ENCODE peak calls at places on chromosomes 11 and 22, in six cellular contexts. One of them, this sample, is unnamed.

GRCh38 chr11:19816040-19816439 is 103.4 kb downstream of the NAV2 start:
- DNase-seq in A549: no peak
- DNase-seq in tibial nerve: no peak
- DNase-seq in esophagus squamous epithelium: no peak
- DNase-seq in IMR-90: no peak
- DNase-seq in body of pancreas: peak; percentile 55
- DNase-seq in this sample: no peak

GRCh38 chr11:24082860-24083259 is 414.0 kb upstream of the LUZP2 start:
- DNase-seq in A549: no peak
- DNase-seq in tibial nerve: no peak
- DNase-seq in esophagus squamous epithelium: no peak
- DNase-seq in IMR-90: no peak
- DNase-seq in body of pancreas: no peak
- DNase-seq in this sample: no peak

GRCh38 chr11:80167766-80168165 is 726.9 kb upstream of the TENM4 start:
- DNase-seq in A549: no peak
- DNase-seq in tibial nerve: no peak
- DNase-seq in esophagus squamous epithelium: no peak
- DNase-seq in IMR-90: no peak
- DNase-seq in body of pancreas: no peak
- DNase-seq in this sample: no peak

GRCh38 chr11:73651661-73652045 is 5.3 kb downstream of the PLEKHB1 start:
- DNase-seq in A549: no peak
- DNase-seq in tibial nerve: no peak
- DNase-seq in esophagus squamous epithelium: no peak
- DNase-seq in IMR-90: no peak
- DNase-seq in body of pancreas: no peak
- DNase-seq in this sample: no peak

GRCh38 chr11:11215058-11215815 is 137.8 kb downstream of the CSNK2A3 start:
- DNase-seq in A549: no peak
- DNase-seq in tibial nerve: no peak
- DNase-seq in esophagus squamous epithelium: no peak
- DNase-seq in IMR-90: no peak
- DNase-seq in body of pancreas: no peak
- DNase-seq in this sample: no peak

GRCh38 chr11:120337133-120337895 is 1.1 kb downstream of the ARHGEF12 start:
- DNase-seq in A549: no peak
- DNase-seq in tibial nerve: peak; percentile 42
- DNase-seq in esophagus squamous epithelium: no peak
- DNase-seq in IMR-90: no peak
- DNase-seq in body of pancreas: peak; percentile 56
- DNase-seq in this sample: no peak

GRCh38 chr11:14359573-14360031 is 619 bp upstream of the RRAS2 start:
- DNase-seq in A549: no peak
- DNase-seq in tibial nerve: no peak
- DNase-seq in esophagus squamous epithelium: no peak
- DNase-seq in IMR-90: peak; percentile 35
- DNase-seq in body of pancreas: no peak
- DNase-seq in this sample: no peak

GRCh38 chr11:6608726-6609501 is 3.1 kb downstream of the TAF10 start:
- DNase-seq in A549: no peak
- DNase-seq in tibial nerve: no peak
- DNase-seq in esophagus squamous epithelium: no peak
- DNase-seq in IMR-90: no peak
- DNase-seq in body of pancreas: no peak
- DNase-seq in this sample: no peak

GRCh38 chr22:36225333-36225922 is 13.9 kb downstream of the APOL2 start:
- DNase-seq in A549: no peak
- DNase-seq in tibial nerve: no peak
- DNase-seq in esophagus squamous epithelium: no peak
- DNase-seq in IMR-90: no peak
- DNase-seq in body of pancreas: no peak
- DNase-seq in this sample: no peak

GRCh38 chr11:134261626-134262488 is 8.5 kb downstream of the ACAD8 start:
- DNase-seq in A549: peak; percentile 51
- DNase-seq in tibial nerve: no peak
- DNase-seq in esophagus squamous epithelium: no peak
- DNase-seq in IMR-90: no peak
- DNase-seq in body of pancreas: peak; percentile 37
- DNase-seq in this sample: no peak

GRCh38 chr11:69344570-69345145 is 50.7 kb downstream of the MYEOV start:
- DNase-seq in A549: no peak
- DNase-seq in tibial nerve: no peak
- DNase-seq in esophagus squamous epithelium: no peak
- DNase-seq in IMR-90: no peak
- DNase-seq in body of pancreas: no peak
- DNase-seq in this sample: no peak

GRCh38 chr11:122998727-122999370 is 17.2 kb upstream of the BSX start:
- DNase-seq in A549: no peak
- DNase-seq in tibial nerve: no peak
- DNase-seq in esophagus squamous epithelium: no peak
- DNase-seq in IMR-90: no peak
- DNase-seq in body of pancreas: no peak
- DNase-seq in this sample: no peak

GRCh38 chr22:37518509-37519267 is 527 bp downstream of the CARD10 start:
- DNase-seq in A549: no peak
- DNase-seq in tibial nerve: no peak
- DNase-seq in esophagus squamous epithelium: no peak
- DNase-seq in IMR-90: no peak
- DNase-seq in body of pancreas: peak; percentile 57
- DNase-seq in this sample: no peak
- H3K27ac ChIP-seq in A549: peak overlapping the region; percentile 90
- H3K27ac ChIP-seq in tibial nerve: peak overlapping the region; percentile 89
- H3K27ac ChIP-seq in esophagus squamous epithelium: peak overlapping the region; percentile 89
- H3K27ac ChIP-seq in IMR-90: peak overlapping the region; percentile 12
- H3K27ac ChIP-seq in body of pancreas: peak overlapping the region; percentile 74
- H3K27ac ChIP-seq in this sample: peak overlapping the region; percentile 41

DNA sequence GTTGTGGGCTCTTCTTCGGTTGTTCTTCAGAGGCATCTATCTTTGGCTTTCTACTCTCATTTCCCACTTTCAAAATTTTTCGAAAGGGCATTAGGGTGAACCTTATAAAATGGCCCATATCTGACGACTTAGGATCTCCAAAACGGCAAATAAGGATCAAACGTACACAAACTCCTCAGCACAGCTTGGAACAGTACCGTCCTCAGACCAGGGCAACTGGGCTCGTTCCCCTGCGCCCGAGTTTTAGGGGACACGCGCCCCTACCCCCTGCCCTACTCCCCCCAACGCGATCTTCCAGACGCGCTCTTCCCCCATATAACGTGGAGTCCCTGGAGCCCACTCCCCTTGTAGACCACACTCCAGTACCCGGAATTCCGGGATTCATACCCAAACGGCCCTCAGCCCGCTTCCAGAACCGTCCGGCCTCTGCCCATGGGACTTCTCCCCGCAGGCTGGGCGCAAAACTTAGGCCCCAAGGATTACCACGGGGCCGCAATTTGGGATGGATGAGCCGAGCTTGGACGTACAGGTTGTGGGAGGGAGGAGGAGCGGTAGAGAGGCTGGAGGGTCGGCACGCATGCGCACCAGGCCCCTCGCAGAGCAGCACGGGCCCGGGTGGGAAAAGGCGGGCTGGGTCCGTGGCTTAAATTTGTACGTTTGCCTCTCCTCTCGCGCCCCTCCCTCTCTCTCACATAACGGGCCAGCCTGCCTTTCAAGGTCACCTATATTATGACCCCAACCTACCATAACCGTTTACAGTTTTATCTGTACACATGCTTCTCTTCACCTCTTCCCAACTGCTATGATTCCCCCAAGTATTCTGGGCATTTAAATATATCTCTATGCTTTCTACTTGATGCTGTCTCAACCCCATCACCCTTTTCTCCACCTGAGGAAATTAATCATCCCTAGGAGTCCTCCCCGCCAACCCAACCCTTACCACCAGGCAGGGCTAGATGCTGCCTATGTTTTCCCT is 3.4 kb downstream of the CCDC89 start:
- DNase-seq in A549: peak; percentile 22
- DNase-seq in tibial nerve: peak; percentile 25
- DNase-seq in esophagus squamous epithelium: no peak
- DNase-seq in IMR-90: peak; percentile 47
- DNase-seq in body of pancreas: peak; percentile 80
- DNase-seq in this sample: peak; percentile 58
- TF ChIP-seq POLR2A in A549: no peak
- TF ChIP-seq POLR2A in tibial nerve: no peak
- TF ChIP-seq POLR2A in esophagus squamous epithelium: no peak
- TF ChIP-seq POLR2A in IMR-90: no peak
- TF ChIP-seq POLR2A in body of pancreas: peak; percentile 31
- TF ChIP-seq POLR2A in this sample: peak; percentile 13

DNA sequence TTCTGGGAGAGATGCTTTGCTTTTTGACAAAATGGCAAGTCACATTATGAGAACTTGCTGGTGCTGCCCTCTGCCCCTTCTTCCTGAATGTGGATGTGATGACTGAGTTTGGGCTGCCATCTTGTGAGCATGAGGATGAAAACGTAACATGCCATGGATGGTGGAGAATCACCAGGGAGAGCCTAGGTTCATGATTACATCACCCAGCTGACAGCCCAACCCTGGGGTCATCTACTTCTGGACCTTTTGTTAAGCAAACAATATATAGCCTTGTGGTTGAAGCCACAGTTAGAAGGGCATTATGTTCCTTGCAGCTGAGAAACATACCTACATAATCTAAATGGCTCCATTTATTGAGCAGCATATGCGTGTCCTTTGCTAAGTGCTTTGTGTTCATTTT is 321.5 kb downstream of the KIRREL3 start:
- DNase-seq in A549: no peak
- DNase-seq in tibial nerve: no peak
- DNase-seq in esophagus squamous epithelium: no peak
- DNase-seq in IMR-90: no peak
- DNase-seq in body of pancreas: no peak
- DNase-seq in this sample: no peak
- H3K27ac ChIP-seq in A549: no peak overlapping the region
- H3K27ac ChIP-seq in tibial nerve: no peak overlapping the region
- H3K27ac ChIP-seq in esophagus squamous epithelium: no peak overlapping the region
- H3K27ac ChIP-seq in IMR-90: no peak overlapping the region
- H3K27ac ChIP-seq in body of pancreas: no peak overlapping the region
- H3K27ac ChIP-seq in this sample: no peak overlapping the region

DNA sequence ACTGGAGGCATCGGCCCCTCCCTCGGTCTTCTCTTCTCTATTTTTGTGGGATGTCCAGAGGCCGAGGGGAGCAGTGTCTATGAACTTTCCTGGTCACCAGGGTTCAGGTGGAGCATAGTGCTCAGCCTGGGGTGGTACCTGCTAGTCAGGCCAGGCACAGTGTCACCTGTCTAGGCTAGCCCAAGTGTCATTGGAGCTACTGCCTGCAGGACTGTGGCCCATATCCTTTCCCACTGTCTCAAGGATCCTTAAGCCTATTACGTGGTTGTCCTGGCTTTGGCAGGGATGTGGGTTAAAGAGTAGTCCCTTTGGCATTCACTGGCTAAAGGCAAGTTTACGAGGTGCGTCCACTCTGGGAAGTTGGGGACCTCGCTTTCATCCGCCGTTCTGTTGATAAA is 9.3 kb downstream of the RBM14 start:
- DNase-seq in A549: no peak
- DNase-seq in tibial nerve: no peak
- DNase-seq in esophagus squamous epithelium: no peak
- DNase-seq in IMR-90: no peak
- DNase-seq in body of pancreas: no peak
- DNase-seq in this sample: no peak
- TF ChIP-seq POLR2A in A549: no peak
- TF ChIP-seq POLR2A in tibial nerve: no peak
- TF ChIP-seq POLR2A in esophagus squamous epithelium: no peak
- TF ChIP-seq POLR2A in IMR-90: no peak
- TF ChIP-seq POLR2A in body of pancreas: no peak
- TF ChIP-seq POLR2A in this sample: no peak

GRCh38 chr11:46705070-46705688 is 4.3 kb downstream of the ZNF408 start:
- DNase-seq in A549: no peak
- DNase-seq in tibial nerve: no peak
- DNase-seq in esophagus squamous epithelium: no peak
- DNase-seq in IMR-90: no peak
- DNase-seq in body of pancreas: no peak
- DNase-seq in this sample: no peak

GRCh38 chr11:46701078-46701654 is 335 bp downstream of the ZNF408 start:
- DNase-seq in A549: no peak
- DNase-seq in tibial nerve: no peak
- DNase-seq in esophagus squamous epithelium: no peak
- DNase-seq in IMR-90: no peak
- DNase-seq in body of pancreas: no peak
- DNase-seq in this sample: no peak

GRCh38 chr11:46711288-46711687 is 7.7 kb upstream of the F2 start:
- DNase-seq in A549: no peak
- DNase-seq in tibial nerve: no peak
- DNase-seq in esophagus squamous epithelium: no peak
- DNase-seq in IMR-90: peak; percentile 48
- DNase-seq in body of pancreas: no peak
- DNase-seq in this sample: no peak

GRCh38 chr11:46710821-46711269 is 8.2 kb upstream of the F2 start:
- DNase-seq in A549: no peak
- DNase-seq in tibial nerve: peak; percentile 68
- DNase-seq in esophagus squamous epithelium: no peak
- DNase-seq in IMR-90: peak; percentile 97
- DNase-seq in body of pancreas: no peak
- DNase-seq in this sample: no peak

DNA sequence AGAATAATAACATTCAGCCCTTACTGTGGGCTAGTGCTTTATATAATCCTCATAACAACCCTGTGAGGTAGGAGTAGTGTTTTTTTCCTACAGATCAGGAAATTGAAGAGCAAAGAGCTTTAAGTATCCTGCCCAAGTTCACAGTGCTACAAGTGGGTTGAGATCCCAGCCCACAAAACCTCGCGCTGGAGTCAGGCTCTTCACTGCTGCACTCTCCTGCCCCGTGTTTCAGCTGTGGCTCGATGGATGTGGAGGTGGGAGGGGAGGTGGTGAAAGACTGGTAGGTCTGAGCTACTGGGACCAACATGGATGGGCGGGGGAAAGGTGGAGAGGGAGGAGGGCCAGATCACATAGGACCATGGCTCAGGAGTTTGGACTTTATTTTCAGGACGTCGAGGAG is 6.1 kb downstream of the ZNF408 start:
- DNase-seq in A549: no peak
- DNase-seq in tibial nerve: no peak
- DNase-seq in esophagus squamous epithelium: no peak
- DNase-seq in IMR-90: no peak
- DNase-seq in body of pancreas: no peak
- DNase-seq in this sample: no peak
- H3K27ac ChIP-seq in A549: no peak overlapping the region
- H3K27ac ChIP-seq in tibial nerve: no peak overlapping the region
- H3K27ac ChIP-seq in esophagus squamous epithelium: no peak overlapping the region
- H3K27ac ChIP-seq in IMR-90: no peak overlapping the region
- H3K27ac ChIP-seq in body of pancreas: no peak overlapping the region
- H3K27ac ChIP-seq in this sample: no peak overlapping the region

DNA sequence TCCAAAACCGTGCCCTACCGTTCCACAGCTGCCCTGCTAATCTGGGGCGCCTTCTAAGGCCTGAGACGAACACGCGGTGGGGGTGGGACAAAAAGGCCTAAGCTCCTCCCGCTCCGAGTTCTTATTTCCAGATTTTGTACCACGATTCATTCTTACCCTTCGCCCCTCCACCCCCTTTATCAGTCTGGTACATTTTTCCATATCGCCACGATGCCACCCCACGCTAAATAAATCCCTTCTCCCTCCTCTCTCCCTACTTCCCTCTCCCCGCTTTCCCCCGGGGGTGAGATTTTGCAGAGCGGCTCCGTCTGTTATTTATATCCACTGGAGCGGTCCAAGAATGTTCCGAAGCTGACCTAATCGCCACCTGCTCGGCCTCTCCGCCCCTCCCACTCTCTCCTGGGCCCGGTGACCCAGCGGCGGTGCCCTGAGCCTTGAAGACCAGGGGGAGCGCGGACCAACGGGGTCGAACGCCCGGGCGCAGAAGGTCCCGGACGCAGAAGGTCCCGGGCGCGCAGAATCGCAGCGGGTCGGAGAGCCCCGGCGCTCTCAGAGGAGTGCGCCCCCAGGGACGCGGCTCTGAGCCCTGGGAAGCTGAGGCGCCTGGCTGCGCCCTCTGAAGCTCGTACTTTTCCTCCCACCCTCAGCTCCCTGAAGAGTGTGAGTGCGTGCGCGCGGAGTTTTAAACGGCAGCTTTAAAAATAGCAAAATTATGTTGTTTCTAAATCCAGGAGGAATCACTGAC is 875 bp upstream of the PACSIN3 start:
- DNase-seq in A549: no peak
- DNase-seq in tibial nerve: peak; percentile 54
- DNase-seq in esophagus squamous epithelium: no peak
- DNase-seq in IMR-90: peak; percentile 54
- DNase-seq in body of pancreas: peak; percentile 81
- DNase-seq in this sample: no peak
- TF ChIP-seq POLR2A in A549: no peak
- TF ChIP-seq POLR2A in tibial nerve: peak; percentile 22
- TF ChIP-seq POLR2A in esophagus squamous epithelium: no peak
- TF ChIP-seq POLR2A in IMR-90: no peak
- TF ChIP-seq POLR2A in body of pancreas: peak; percentile 57
- TF ChIP-seq POLR2A in this sample: no peak

This sample was measured in prostate gland.